ENCODE peak calls at places on chromosomes 4 and X, in five cellular contexts. M, B, S, A and X are unnamed samples.

GRCh38 chr4:40283968-40284367 is 51.2 kb upstream of the CHRNA9 start:
- DNase-seq in S (no peak), B (no peak), M (no peak), A (no peak), X (no peak)

GRCh38 chr4:70533791-70534190 is 15.4 kb downstream of the AMTN start:
- DNase-seq in A (no peak), S (no peak), B (no peak), M (no peak), X (no peak)

GRCh38 chr4:108168672-108169562 is at the start of gene LEF1:
- DNase-seq in A (peak; percentile 75), S (peak; percentile 33), M (peak; percentile 34), B (no peak), X (no peak)

GRCh38 chrX:95248386-95248785 is 1436.3 kb upstream of the DIAPH2 start:
- DNase-seq in S (no peak), B (no peak), A (no peak), M (no peak), X (no peak)

GRCh38 chr4:126977306-126977705 is 655.5 kb upstream of the INTU start:
- DNase-seq in S (no peak), M (no peak), A (no peak), B (no peak), X (no peak)

GRCh38 chr4:81052119-81053068 is 21.9 kb downstream of the BMP3 start:
- DNase-seq in S (peak; percentile 79), M (peak; percentile 52), A (peak; percentile 42), B (no peak), X (no peak)

GRCh38 chr4:181528570-181529184 is 714.5 kb upstream of the TENM3 start:
- DNase-seq in S (peak; percentile 80), M (peak; percentile 78), A (peak; percentile 25), B (no peak), X (no peak)

GRCh38 chrX:130330146-130330545 is 9.6 kb upstream of the SLC25A14 start:
- DNase-seq in S (no peak), A (no peak), B (no peak), M (no peak), X (no peak)

GRCh38 chrX:110286126-110286525 is 31.8 kb downstream of the AMMECR1 start:
- DNase-seq in B (no peak), M (no peak), A (no peak), S (no peak), X (no peak)

GRCh38 chr4:82491251-82491960 is 61.0 kb downstream of the ENOPH1 start:
- DNase-seq in B (no peak), S (no peak), A (no peak), M (peak; percentile 47), X (no peak)

GRCh38 chr4:55947912-55948725 is 626 bp upstream of the CEP135 start:
- DNase-seq in A (peak; percentile 14), S (no peak), M (no peak), B (no peak), X (no peak)

GRCh38 chr4:71380721-71381120 is 41.9 kb downstream of the SLC4A4 start:
- DNase-seq in M (no peak), S (no peak), B (no peak), A (no peak), X (no peak)

GRCh38 chr4:13542577-13543042 is 1.7 kb downstream of the NKX3-2 start:
- DNase-seq in B (peak; percentile 86), M (no peak), S (no peak), A (no peak), X (no peak)

GRCh38 chr4:145171919-145172318 is 8.5 kb downstream of the OTUD4 start:
- DNase-seq in S (no peak), B (no peak), M (no peak), A (no peak), X (no peak)

GRCh38 chr4:141768954-141769353 is 132.6 kb downstream of the IL15 start:
- DNase-seq in S (no peak), A (no peak), B (no peak), M (no peak), X (no peak)

GRCh38 chrX:47060708-47061107 is 17.5 kb upstream of the RGN start:
- DNase-seq in M (no peak), S (no peak), B (no peak), A (no peak), X (no peak)

GRCh38 chr4:154064244-154064643 is 275.4 kb upstream of the SFRP2 start:
- DNase-seq in A (no peak), B (peak; percentile 37), M (no peak), S (no peak), X (no peak)

GRCh38 chr4:110663206-110663605 is 40.3 kb upstream of the PITX2 start:
- DNase-seq in M (no peak), A (no peak), S (no peak), B (no peak), X (no peak)

GRCh38 chrX:120270567-120270966 is 20.0 kb downstream of the ZBTB33 start:
- DNase-seq in A (no peak), S (no peak), B (no peak), M (no peak), X (no peak)

GRCh38 chr4:76654796-76655195 is 219.8 kb downstream of the SHROOM3 start:
- DNase-seq in B (no peak), M (no peak), S (no peak), A (no peak), X (no peak)

GRCh38 chr4:13903061-13903460 is 275.5 kb upstream of the BOD1L1 start:
- DNase-seq in B (peak; percentile 29), S (no peak), A (no peak), M (no peak), X (no peak)

DNA sequence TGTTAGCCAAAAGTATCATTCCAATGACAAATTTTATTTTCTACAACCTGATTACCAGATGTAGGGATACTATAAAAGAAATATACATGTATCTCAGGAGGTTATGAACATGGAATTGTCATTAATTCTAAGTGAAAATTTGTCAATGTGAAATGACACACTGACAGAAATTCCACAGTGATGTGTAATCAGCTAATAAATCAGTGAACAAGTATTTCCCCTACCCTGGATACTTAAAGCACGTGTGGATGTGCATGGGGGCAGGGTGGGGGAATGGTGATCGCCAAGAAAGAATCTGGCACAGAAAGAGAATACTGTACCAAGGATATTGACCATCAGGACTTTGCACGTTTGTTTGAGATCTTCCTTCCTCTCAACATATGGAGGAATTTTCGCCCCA is 123.5 kb downstream of the SH3RF1 start:
- DNase-seq in B (no peak), M (no peak), S (no peak), A (no peak), X (no peak)
- TF ChIP-seq EP300 in B (no peak), M (no peak), S (no peak), A (no peak), X (no peak)

GRCh38 chr4:15926486-15926885 is 12.1 kb downstream of the FGFBP1 start:
- DNase-seq in S (no peak), A (no peak), B (no peak), M (no peak), X (no peak)
- TF ChIP-seq POLR2AphosphoS5 in S (no peak), A (no peak), B (no peak), M (no peak), X (no peak)

DNA sequence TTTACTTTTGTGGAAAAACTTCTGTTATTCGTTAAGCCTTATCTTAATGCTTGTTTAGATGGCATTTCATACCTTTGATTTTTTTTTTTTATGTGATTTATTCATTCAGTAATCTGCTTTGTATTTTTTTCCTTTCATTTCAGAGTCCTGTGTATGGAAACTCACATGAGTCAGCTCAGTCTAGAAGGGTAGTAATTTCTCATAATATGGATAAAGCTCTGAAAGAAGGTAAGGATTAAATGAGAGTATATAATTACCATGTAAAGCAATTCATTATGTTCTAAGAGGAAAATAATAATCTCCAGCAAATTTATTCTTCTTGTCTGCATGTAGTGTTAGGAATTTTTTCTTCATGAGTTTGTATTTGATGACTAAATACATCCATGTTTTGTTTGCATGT is 37.8 kb downstream of the SNX25 start:
- DNase-seq in A (no peak), B (no peak), M (no peak), S (no peak), X (no peak)
- H3K27ac ChIP-seq in A (no peak overlapping the region), B (no peak overlapping the region), M (no peak overlapping the region), S (no peak overlapping the region), X (no peak overlapping the region)

GRCh38 chr4:185204238-185204910 is 574 bp upstream of the CFAP97 start:
- DNase-seq in A (no peak), M (no peak), B (no peak), S (no peak), X (no peak)

GRCh38 chr4:185202984-185203379 is 818 bp downstream of the CFAP97 start:
- DNase-seq in A (no peak), B (no peak), M (no peak), S (no peak), X (no peak)

GRCh38 chr4:185205697-185206342 is 2.0 kb upstream of the CFAP97 start:
- DNase-seq in A (no peak), M (no peak), S (no peak), B (no peak), X (no peak)

GRCh38 chr4:185201983-185202962 is 1.5 kb downstream of the CFAP97 start:
- DNase-seq in B (no peak), A (peak; percentile 54), S (no peak), M (no peak), X (no peak)

GRCh38 chr4:185203380-185204237 is at the start of gene CFAP97:
- DNase-seq in S (peak; percentile 92), B (peak; percentile 96), A (peak; percentile 88), M (peak; percentile 92), X (peak; percentile 91)
- TF ChIP-seq EP300 in S (no peak), B (no peak), A (no peak), M (no peak), X (no peak)